ENCODE peak calls at places on chromosome 22, in nine cellular contexts. W is adrenal gland, P is SK-N-SH, I is right cardiac atrium, S is A549, H is cardiac muscle cell, O is body of pancreas, D is GM23248, Z is upper lobe of right lung. L is an unnamed sample.

GRCh38 chr22:44191036-44191454 is 10.3 kb downstream of the PARVG start:
- DNase-seq in O (no peak), D (peak; percentile 49), Z (peak; percentile 48), H (no peak), S (no peak), P (no peak), W (no peak), I (no peak), L (peak; percentile 23)

GRCh38 chr22:49770454-49771265 is 57.0 kb downstream of the BRD1 start:
- DNase-seq in O (no peak), W (no peak), Z (peak; percentile 59), P (no peak), S (no peak), I (no peak), D (no peak), H (no peak), L (no peak)

GRCh38 chr22:44098021-44098739 is 74.1 kb downstream of the PARVB start:
- DNase-seq in H (peak; percentile 2), S (no peak), D (no peak), O (no peak), W (no peak), P (no peak), Z (peak; percentile 23), I (no peak), L (no peak)

GRCh38 chr22:31344369-31345330 is 1.5 kb downstream of the PATZ1 start:
- DNase-seq in W (peak; percentile 55), H (peak; percentile 59), D (peak; percentile 50), I (peak; percentile 55), S (no peak), P (peak; percentile 39), O (peak; percentile 70), Z (peak; percentile 68), L (peak; percentile 79)

GRCh38 chr22:27750866-27751265 is 50.7 kb downstream of the MN1 start:
- DNase-seq in D (no peak), S (no peak), W (no peak), I (no peak), Z (peak; percentile 54), H (no peak), O (no peak), P (no peak), L (no peak)

GRCh38 chr22:19244600-19245352 is 46.7 kb downstream of the CLTCL1 start:
- DNase-seq in W (no peak), I (no peak), O (no peak), Z (no peak), D (no peak), P (no peak), H (no peak), S (no peak), L (no peak)

GRCh38 chr22:39343259-39344045 is 6.3 kb upstream of the SYNGR1 start:
- DNase-seq in S (peak; percentile 65), Z (peak; percentile 74), W (peak; percentile 80), P (peak; percentile 59), O (peak; percentile 80), D (peak; percentile 77), H (peak; percentile 77), I (no peak), L (no peak)

GRCh38 chr22:44661070-44661469 is 40.9 kb upstream of the PRR5 start:
- DNase-seq in Z (no peak), P (peak; percentile 2), I (peak; percentile 31), W (no peak), H (no peak), O (no peak), S (no peak), D (peak; percentile 47), L (no peak)

GRCh38 chr22:44597616-44598015 is 99.6 kb upstream of the RTL6 start:
- DNase-seq in S (no peak), Z (no peak), W (no peak), D (peak; percentile 59), P (peak; percentile 87), I (no peak), O (peak; percentile 63), H (no peak), L (no peak)

GRCh38 chr22:45837507-45837906 is 139.5 kb downstream of the WNT7B start:
- DNase-seq in W (no peak), I (no peak), H (no peak), O (no peak), S (no peak), Z (no peak), P (no peak), D (no peak), L (no peak)

GRCh38 chr22:45838257-45838891 is 138.6 kb downstream of the WNT7B start:
- DNase-seq in S (no peak), W (no peak), D (no peak), I (no peak), Z (no peak), H (no peak), P (no peak), O (no peak), L (no peak)

GRCh38 chr22:45834795-45835194 is 142.2 kb downstream of the WNT7B start:
- DNase-seq in D (no peak), I (no peak), H (no peak), P (no peak), S (no peak), Z (no peak), O (no peak), W (no peak), L (no peak)

GRCh38 chr22:45834241-45834640 is 142.7 kb downstream of the WNT7B start:
- DNase-seq in S (no peak), W (no peak), O (no peak), H (no peak), I (no peak), P (no peak), D (no peak), Z (no peak), L (no peak)

GRCh38 chr22:45836418-45836817 is 140.5 kb downstream of the WNT7B start:
- DNase-seq in P (no peak), W (no peak), S (no peak), Z (no peak), H (no peak), O (no peak), I (no peak), D (no peak), L (no peak)
- H3K4me1 ChIP-seq in P (no peaks in the 10 kb centered on the region), W (peaks cover 4% of the 10 kb centered on the region), S (peaks cover 11% of the 10 kb centered on the region), Z (peaks cover 3% of the 10 kb centered on the region), H (peaks cover 12% of the 10 kb centered on the region), O (no peaks in the 10 kb centered on the region), I (no peaks in the 10 kb centered on the region), D (peaks cover 3% of the 10 kb centered on the region), L (no peaks in the 10 kb centered on the region)

GRCh38 chr22:17802411-17802810 is 28.1 kb upstream of the BID start:
- DNase-seq in P (no peak), W (no peak), H (no peak), Z (no peak), I (no peak), O (no peak), D (no peak), S (no peak), L (no peak)
- H3K4me1 ChIP-seq in P (no peaks in the 10 kb centered on the region), W (no peaks in the 10 kb centered on the region), H (no peaks in the 10 kb centered on the region), Z (peaks cover 2% of the 10 kb centered on the region), I (no peaks in the 10 kb centered on the region), O (no peaks in the 10 kb centered on the region), D (no peaks in the 10 kb centered on the region), S (no peaks in the 10 kb centered on the region), L (peaks cover 7% of the 10 kb centered on the region)

DNA sequence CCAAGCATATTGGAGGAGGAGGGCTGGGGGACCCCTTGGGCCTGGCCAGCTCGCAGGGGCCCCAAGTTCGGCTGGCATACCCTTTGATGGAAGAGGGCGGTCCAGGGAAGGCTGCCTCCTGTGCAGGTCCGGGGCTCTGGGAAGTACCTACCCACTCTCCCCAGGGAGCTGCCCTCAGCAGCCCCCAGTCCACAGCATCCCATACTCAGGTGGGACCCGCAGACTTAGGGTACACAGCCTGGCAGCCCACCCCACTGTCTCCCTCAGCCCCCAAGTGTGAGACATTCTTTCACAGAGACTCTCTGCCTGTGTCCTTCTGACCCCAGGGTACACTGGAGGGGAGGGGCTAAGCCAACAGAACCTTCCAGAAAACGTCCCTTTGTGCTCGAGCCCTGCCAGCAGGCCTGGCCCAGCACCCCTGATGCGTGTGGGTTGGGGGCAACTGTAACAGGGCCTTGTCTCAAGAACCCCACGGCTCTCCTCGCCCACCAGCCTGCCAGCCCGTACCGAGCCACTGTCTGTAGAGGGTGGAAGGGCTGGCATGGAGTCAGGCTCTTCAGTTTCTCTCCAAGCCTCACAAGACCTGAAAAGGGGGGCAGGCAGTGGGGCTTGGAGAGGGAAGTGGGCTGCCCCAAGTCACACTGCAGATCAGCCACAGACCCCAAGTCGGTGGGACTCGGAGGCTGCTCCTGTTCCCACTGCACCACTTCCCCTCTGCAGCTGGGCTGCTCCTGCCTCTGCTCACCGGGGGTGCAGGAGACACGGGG is 7.0 kb upstream of the TNFRSF13C start:
- DNase-seq in I (no peak), S (no peak), O (no peak), Z (no peak), P (no peak), D (no peak), H (no peak), W (no peak), L (peak; percentile 76)
- H3K4me1 ChIP-seq in I (no peaks in the 10 kb centered on the region), S (no peaks in the 10 kb centered on the region), O (no peaks in the 10 kb centered on the region), Z (no peaks in the 10 kb centered on the region), P (no peaks in the 10 kb centered on the region), D (no peaks in the 10 kb centered on the region), H (no peaks in the 10 kb centered on the region), W (no peaks in the 10 kb centered on the region), L (peaks cover 12% of the 10 kb centered on the region)

GRCh38 chr22:48088926-48089536 is 1326.6 kb downstream of the TBC1D22A start:
- DNase-seq in O (no peak), Z (peak; percentile 43), D (no peak), H (no peak), W (peak; percentile 27), I (no peak), P (no peak), S (no peak), L (peak; percentile 39)

GRCh38 chr22:48090332-48090672 is 1327.9 kb downstream of the TBC1D22A start:
- DNase-seq in W (no peak), Z (no peak), P (no peak), I (no peak), H (no peak), S (no peak), O (no peak), D (no peak), L (no peak)

GRCh38 chr22:48088226-48088625 is 1325.8 kb downstream of the TBC1D22A start:
- DNase-seq in W (no peak), H (no peak), P (no peak), Z (no peak), S (no peak), I (no peak), O (no peak), D (no peak), L (no peak)

GRCh38 chr22:48091060-48091650 is 1328.7 kb downstream of the TBC1D22A start:
- DNase-seq in Z (peak; percentile 21), H (no peak), P (no peak), I (no peak), S (no peak), O (no peak), D (no peak), W (no peak), L (peak; percentile 43)

DNA sequence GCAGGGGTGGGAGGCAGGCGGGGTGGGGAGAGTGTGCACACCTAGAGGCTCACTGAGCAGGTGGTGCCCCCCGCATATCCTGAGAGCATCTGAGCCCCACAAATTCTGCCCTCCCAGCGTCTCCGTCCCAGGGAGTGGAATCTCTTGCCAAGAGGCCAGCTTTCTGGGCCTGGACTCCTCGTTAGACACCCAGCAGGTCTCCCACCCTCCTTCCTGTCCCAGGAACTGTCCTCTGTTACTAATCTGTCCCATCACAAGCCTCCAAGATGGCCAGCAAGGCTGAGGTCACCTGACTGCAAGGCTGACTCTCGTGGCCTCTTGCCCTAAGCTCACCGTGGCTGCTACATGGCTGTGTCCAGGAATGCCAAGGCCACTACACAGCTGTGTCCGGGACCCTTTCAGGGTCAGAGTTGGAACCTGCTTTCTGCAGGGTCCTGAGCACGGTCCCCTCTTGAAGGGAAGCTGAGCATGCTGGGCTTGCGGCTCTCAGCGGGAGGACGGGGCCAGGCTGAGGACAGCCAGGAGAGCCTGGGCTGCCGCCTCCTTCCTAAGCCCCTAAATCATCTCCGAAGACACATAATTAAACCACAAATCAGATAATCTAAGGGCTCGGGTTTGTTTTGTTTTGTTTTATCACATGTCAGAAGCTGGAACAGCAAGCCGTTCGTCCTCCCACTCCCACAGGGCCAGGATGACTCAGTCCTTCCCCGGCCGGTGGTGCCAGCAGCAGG is 1327.3 kb downstream of the TBC1D22A start:
- DNase-seq in W (peak; percentile 88), I (peak; percentile 58), P (no peak), O (no peak), D (peak; percentile 52), S (peak; percentile 16), H (peak; percentile 14), Z (peak; percentile 70), L (no peak)
- H3K4me1 ChIP-seq in W (peaks cover 16% of the 10 kb centered on the region), I (no peaks in the 10 kb centered on the region), P (no peaks in the 10 kb centered on the region), O (no peaks in the 10 kb centered on the region), D (peaks cover 4% of the 10 kb centered on the region), S (peaks cover 12% of the 10 kb centered on the region), H (no peaks in the 10 kb centered on the region), Z (peaks cover 8% of the 10 kb centered on the region), L (no peaks in the 10 kb centered on the region)